ENCODE peak calls at places on chromosome 1, in six cellular contexts. One of them, this sample, is unnamed.
A peak's percentile ranks its signal among the peaks of the same experiment; 100 is the strongest.

GRCh38 chr1:207241164-207241934 is 80.1 kb upstream of the CD55 start:
- DNase-seq in kidney: no peak
- DNase-seq in foreskin melanocyte: no peak
- DNase-seq in T-helper 17 cell: no peak
- DNase-seq in psoas muscle: no peak
- DNase-seq in endodermal cell: peak; percentile 53
- DNase-seq in this sample: no peak

GRCh38 chr1:224690576-224690975 is 74.5 kb downstream of the CNIH3 start:
- DNase-seq in kidney: no peak
- DNase-seq in foreskin melanocyte: no peak
- DNase-seq in T-helper 17 cell: no peak
- DNase-seq in psoas muscle: no peak
- DNase-seq in endodermal cell: no peak
- DNase-seq in this sample: no peak

GRCh38 chr1:191669629-191670028 is 488.6 kb upstream of the RGS18 start:
- DNase-seq in kidney: no peak
- DNase-seq in foreskin melanocyte: no peak
- DNase-seq in T-helper 17 cell: no peak
- DNase-seq in psoas muscle: no peak
- DNase-seq in endodermal cell: no peak
- DNase-seq in this sample: no peak

GRCh38 chr1:179821524-179821923 is 56.1 kb downstream of the TOR1AIP2 start:
- DNase-seq in kidney: peak; percentile 49
- DNase-seq in foreskin melanocyte: no peak
- DNase-seq in T-helper 17 cell: no peak
- DNase-seq in psoas muscle: no peak
- DNase-seq in endodermal cell: peak; percentile 32
- DNase-seq in this sample: no peak

GRCh38 chr1:15696956-15697521 is 12.9 kb downstream of the PLEKHM2 start:
- DNase-seq in kidney: no peak
- DNase-seq in foreskin melanocyte: no peak
- DNase-seq in T-helper 17 cell: no peak
- DNase-seq in psoas muscle: no peak
- DNase-seq in endodermal cell: no peak
- DNase-seq in this sample: no peak

GRCh38 chr1:37094302-37094701 is 60.0 kb upstream of the GRIK3 start:
- DNase-seq in kidney: no peak
- DNase-seq in foreskin melanocyte: no peak
- DNase-seq in T-helper 17 cell: no peak
- DNase-seq in psoas muscle: no peak
- DNase-seq in endodermal cell: no peak
- DNase-seq in this sample: no peak

GRCh38 chr1:93349231-93350135 is 3.8 kb downstream of the DR1 start:
- DNase-seq in kidney: no peak
- DNase-seq in foreskin melanocyte: no peak
- DNase-seq in T-helper 17 cell: no peak
- DNase-seq in psoas muscle: no peak
- DNase-seq in endodermal cell: no peak
- DNase-seq in this sample: no peak

GRCh38 chr1:212557739-212558664 is 50.6 kb upstream of the ATF3 start:
- DNase-seq in kidney: peak; percentile 90
- DNase-seq in foreskin melanocyte: no peak
- DNase-seq in T-helper 17 cell: no peak
- DNase-seq in psoas muscle: peak; percentile 76
- DNase-seq in endodermal cell: peak; percentile 87
- DNase-seq in this sample: no peak

GRCh38 chr1:15432327-15432726 is 5.9 kb upstream of the CTRC start:
- DNase-seq in kidney: no peak
- DNase-seq in foreskin melanocyte: no peak
- DNase-seq in T-helper 17 cell: no peak
- DNase-seq in psoas muscle: no peak
- DNase-seq in endodermal cell: no peak
- DNase-seq in this sample: no peak

GRCh38 chr1:200771625-200772555 is 33.2 kb downstream of the CAMSAP2 start:
- DNase-seq in kidney: no peak
- DNase-seq in foreskin melanocyte: no peak
- DNase-seq in T-helper 17 cell: no peak
- DNase-seq in psoas muscle: no peak
- DNase-seq in endodermal cell: no peak
- DNase-seq in this sample: no peak

GRCh38 chr1:67496329-67496728 is 66.1 kb upstream of the SERBP1 start:
- DNase-seq in kidney: no peak
- DNase-seq in foreskin melanocyte: no peak
- DNase-seq in T-helper 17 cell: no peak
- DNase-seq in psoas muscle: no peak
- DNase-seq in endodermal cell: no peak
- DNase-seq in this sample: no peak

GRCh38 chr1:81032973-81033425 is 767.7 kb upstream of the ADGRL2 start:
- DNase-seq in kidney: no peak
- DNase-seq in foreskin melanocyte: no peak
- DNase-seq in T-helper 17 cell: no peak
- DNase-seq in psoas muscle: no peak
- DNase-seq in endodermal cell: no peak
- DNase-seq in this sample: no peak

GRCh38 chr1:10657080-10657847 is 139.2 kb downstream of the CASZ1 start:
- DNase-seq in kidney: no peak
- DNase-seq in foreskin melanocyte: no peak
- DNase-seq in T-helper 17 cell: no peak
- DNase-seq in psoas muscle: no peak
- DNase-seq in endodermal cell: no peak
- DNase-seq in this sample: no peak

GRCh38 chr1:119341372-119341947 is 27.1 kb upstream of the HAO2 start:
- DNase-seq in kidney: no peak
- DNase-seq in foreskin melanocyte: no peak
- DNase-seq in T-helper 17 cell: no peak
- DNase-seq in psoas muscle: no peak
- DNase-seq in endodermal cell: no peak
- DNase-seq in this sample: no peak

GRCh38 chr1:205961970-205962820 is 18.9 kb upstream of the SLC26A9 start:
- DNase-seq in kidney: peak; percentile 65
- DNase-seq in foreskin melanocyte: no peak
- DNase-seq in T-helper 17 cell: no peak
- DNase-seq in psoas muscle: peak; percentile 11
- DNase-seq in endodermal cell: no peak
- DNase-seq in this sample: no peak